ENCODE peak calls at places on chromosomes 11 and 22, in ten cellular contexts. One of them, this sample, is unnamed.

GRCh38 chr22:37967637-37968451 is 14.3 kb downstream of the POLR2F start:
- DNase-seq in RCC 7860: no peak
- DNase-seq in stimulated activated CD8-positive, alpha-beta memory T cell treated with anti-CD3 and anti-CD28 coated beads, Interleukin-7, amount 100 ng/mL, for 1 hour: no peak
- DNase-seq in coronary artery: no peak
- DNase-seq in smooth muscle cell of the brain vasculature: no peak
- DNase-seq in nephron progenitor cell: no peak
- DNase-seq in adipocyte: no peak
- DNase-seq in iPS-NIHi11: no peak
- DNase-seq in stimulated activated CD4-positive, alpha-beta T cell treated with anti-CD3 and anti-CD28 coated beads, Interleukin-2, amount 100 ng/mL, for 48 hours: no peak
- DNase-seq in bronchial epithelial cell: no peak
- DNase-seq in this sample: no peak

GRCh38 chr22:27197618-27198017 is 540.2 kb downstream of the MIAT start:
- DNase-seq in RCC 7860: no peak
- DNase-seq in stimulated activated CD8-positive, alpha-beta memory T cell treated with anti-CD3 and anti-CD28 coated beads, Interleukin-7, amount 100 ng/mL, for 1 hour: no peak
- DNase-seq in coronary artery: no peak
- DNase-seq in smooth muscle cell of the brain vasculature: no peak
- DNase-seq in nephron progenitor cell: no peak
- DNase-seq in adipocyte: no peak
- DNase-seq in iPS-NIHi11: no peak
- DNase-seq in stimulated activated CD4-positive, alpha-beta T cell treated with anti-CD3 and anti-CD28 coated beads, Interleukin-2, amount 100 ng/mL, for 48 hours: no peak
- DNase-seq in bronchial epithelial cell: no peak
- DNase-seq in this sample: no peak

GRCh38 chr11:35418847-35419712 is at the start of gene SLC1A2:
- DNase-seq in RCC 7860: no peak
- DNase-seq in stimulated activated CD8-positive, alpha-beta memory T cell treated with anti-CD3 and anti-CD28 coated beads, Interleukin-7, amount 100 ng/mL, for 1 hour: no peak
- DNase-seq in coronary artery: no peak
- DNase-seq in smooth muscle cell of the brain vasculature: no peak
- DNase-seq in nephron progenitor cell: peak; percentile 66
- DNase-seq in adipocyte: peak; percentile 65
- DNase-seq in iPS-NIHi11: peak; percentile 68
- DNase-seq in stimulated activated CD4-positive, alpha-beta T cell treated with anti-CD3 and anti-CD28 coated beads, Interleukin-2, amount 100 ng/mL, for 48 hours: peak; percentile 18
- DNase-seq in bronchial epithelial cell: no peak
- DNase-seq in this sample: peak; percentile 11

GRCh38 chr22:19728836-19729235 is 5.5 kb downstream of the GP1BB start:
- DNase-seq in RCC 7860: no peak
- DNase-seq in stimulated activated CD8-positive, alpha-beta memory T cell treated with anti-CD3 and anti-CD28 coated beads, Interleukin-7, amount 100 ng/mL, for 1 hour: no peak
- DNase-seq in coronary artery: no peak
- DNase-seq in smooth muscle cell of the brain vasculature: no peak
- DNase-seq in nephron progenitor cell: no peak
- DNase-seq in adipocyte: no peak
- DNase-seq in iPS-NIHi11: no peak
- DNase-seq in stimulated activated CD4-positive, alpha-beta T cell treated with anti-CD3 and anti-CD28 coated beads, Interleukin-2, amount 100 ng/mL, for 48 hours: no peak
- DNase-seq in bronchial epithelial cell: no peak
- DNase-seq in this sample: no peak

GRCh38 chr22:29308148-29308790 is 1.8 kb downstream of the GAS2L1 start:
- DNase-seq in RCC 7860: no peak
- DNase-seq in stimulated activated CD8-positive, alpha-beta memory T cell treated with anti-CD3 and anti-CD28 coated beads, Interleukin-7, amount 100 ng/mL, for 1 hour: no peak
- DNase-seq in coronary artery: peak; percentile 78
- DNase-seq in smooth muscle cell of the brain vasculature: no peak
- DNase-seq in nephron progenitor cell: no peak
- DNase-seq in adipocyte: no peak
- DNase-seq in iPS-NIHi11: no peak
- DNase-seq in stimulated activated CD4-positive, alpha-beta T cell treated with anti-CD3 and anti-CD28 coated beads, Interleukin-2, amount 100 ng/mL, for 48 hours: no peak
- DNase-seq in bronchial epithelial cell: no peak
- DNase-seq in this sample: peak; percentile 59

GRCh38 chr22:44437493-44438015 is 60.5 kb downstream of the RTL6 start:
- DNase-seq in RCC 7860: peak; percentile 66
- DNase-seq in stimulated activated CD8-positive, alpha-beta memory T cell treated with anti-CD3 and anti-CD28 coated beads, Interleukin-7, amount 100 ng/mL, for 1 hour: no peak
- DNase-seq in coronary artery: peak; percentile 58
- DNase-seq in smooth muscle cell of the brain vasculature: no peak
- DNase-seq in nephron progenitor cell: no peak
- DNase-seq in adipocyte: peak; percentile 20
- DNase-seq in iPS-NIHi11: no peak
- DNase-seq in stimulated activated CD4-positive, alpha-beta T cell treated with anti-CD3 and anti-CD28 coated beads, Interleukin-2, amount 100 ng/mL, for 48 hours: no peak
- DNase-seq in bronchial epithelial cell: peak; percentile 15
- DNase-seq in this sample: no peak

GRCh38 chr11:71937826-71938225 is 9.0 kb downstream of the RNF121 start:
- DNase-seq in RCC 7860: no peak
- DNase-seq in stimulated activated CD8-positive, alpha-beta memory T cell treated with anti-CD3 and anti-CD28 coated beads, Interleukin-7, amount 100 ng/mL, for 1 hour: no peak
- DNase-seq in coronary artery: no peak
- DNase-seq in smooth muscle cell of the brain vasculature: no peak
- DNase-seq in nephron progenitor cell: no peak
- DNase-seq in adipocyte: no peak
- DNase-seq in iPS-NIHi11: no peak
- DNase-seq in stimulated activated CD4-positive, alpha-beta T cell treated with anti-CD3 and anti-CD28 coated beads, Interleukin-2, amount 100 ng/mL, for 48 hours: no peak
- DNase-seq in bronchial epithelial cell: no peak
- DNase-seq in this sample: no peak

GRCh38 chr22:22030493-22031182 is 48.1 kb upstream of the TOP3B start:
- DNase-seq in RCC 7860: no peak
- DNase-seq in stimulated activated CD8-positive, alpha-beta memory T cell treated with anti-CD3 and anti-CD28 coated beads, Interleukin-7, amount 100 ng/mL, for 1 hour: no peak
- DNase-seq in coronary artery: no peak
- DNase-seq in smooth muscle cell of the brain vasculature: no peak
- DNase-seq in nephron progenitor cell: peak; percentile 36
- DNase-seq in adipocyte: no peak
- DNase-seq in iPS-NIHi11: peak; percentile 49
- DNase-seq in stimulated activated CD4-positive, alpha-beta T cell treated with anti-CD3 and anti-CD28 coated beads, Interleukin-2, amount 100 ng/mL, for 48 hours: no peak
- DNase-seq in bronchial epithelial cell: no peak
- DNase-seq in this sample: no peak

GRCh38 chr11:111729441-111729840 is 36.7 kb downstream of the PPP2R1B start:
- DNase-seq in RCC 7860: no peak
- DNase-seq in stimulated activated CD8-positive, alpha-beta memory T cell treated with anti-CD3 and anti-CD28 coated beads, Interleukin-7, amount 100 ng/mL, for 1 hour: no peak
- DNase-seq in coronary artery: no peak
- DNase-seq in smooth muscle cell of the brain vasculature: no peak
- DNase-seq in nephron progenitor cell: no peak
- DNase-seq in adipocyte: no peak
- DNase-seq in iPS-NIHi11: no peak
- DNase-seq in stimulated activated CD4-positive, alpha-beta T cell treated with anti-CD3 and anti-CD28 coated beads, Interleukin-2, amount 100 ng/mL, for 48 hours: no peak
- DNase-seq in bronchial epithelial cell: no peak
- DNase-seq in this sample: no peak

GRCh38 chr11:33195391-33196190 is 34.3 kb upstream of the CSTF3 start:
- DNase-seq in RCC 7860: no peak
- DNase-seq in stimulated activated CD8-positive, alpha-beta memory T cell treated with anti-CD3 and anti-CD28 coated beads, Interleukin-7, amount 100 ng/mL, for 1 hour: no peak
- DNase-seq in coronary artery: no peak
- DNase-seq in smooth muscle cell of the brain vasculature: no peak
- DNase-seq in nephron progenitor cell: no peak
- DNase-seq in adipocyte: peak; percentile 47
- DNase-seq in iPS-NIHi11: no peak
- DNase-seq in stimulated activated CD4-positive, alpha-beta T cell treated with anti-CD3 and anti-CD28 coated beads, Interleukin-2, amount 100 ng/mL, for 48 hours: no peak
- DNase-seq in bronchial epithelial cell: peak; percentile 34
- DNase-seq in this sample: no peak

GRCh38 chr22:37999640-38000272 is 15.4 kb upstream of the SOX10 start:
- DNase-seq in RCC 7860: no peak
- DNase-seq in stimulated activated CD8-positive, alpha-beta memory T cell treated with anti-CD3 and anti-CD28 coated beads, Interleukin-7, amount 100 ng/mL, for 1 hour: no peak
- DNase-seq in coronary artery: no peak
- DNase-seq in smooth muscle cell of the brain vasculature: peak; percentile 12
- DNase-seq in nephron progenitor cell: no peak
- DNase-seq in adipocyte: peak; percentile 11
- DNase-seq in iPS-NIHi11: peak; percentile 73
- DNase-seq in stimulated activated CD4-positive, alpha-beta T cell treated with anti-CD3 and anti-CD28 coated beads, Interleukin-2, amount 100 ng/mL, for 48 hours: no peak
- DNase-seq in bronchial epithelial cell: peak; percentile 95
- DNase-seq in this sample: no peak

GRCh38 chr11:33703234-33703633 is 2.6 kb upstream of the C11orf91 start:
- DNase-seq in RCC 7860: no peak
- DNase-seq in stimulated activated CD8-positive, alpha-beta memory T cell treated with anti-CD3 and anti-CD28 coated beads, Interleukin-7, amount 100 ng/mL, for 1 hour: no peak
- DNase-seq in coronary artery: no peak
- DNase-seq in smooth muscle cell of the brain vasculature: no peak
- DNase-seq in nephron progenitor cell: no peak
- DNase-seq in adipocyte: no peak
- DNase-seq in iPS-NIHi11: no peak
- DNase-seq in stimulated activated CD4-positive, alpha-beta T cell treated with anti-CD3 and anti-CD28 coated beads, Interleukin-2, amount 100 ng/mL, for 48 hours: no peak
- DNase-seq in bronchial epithelial cell: no peak
- DNase-seq in this sample: no peak

GRCh38 chr11:587546-587945 is 11.3 kb downstream of the PHRF1 start:
- DNase-seq in RCC 7860: no peak
- DNase-seq in stimulated activated CD8-positive, alpha-beta memory T cell treated with anti-CD3 and anti-CD28 coated beads, Interleukin-7, amount 100 ng/mL, for 1 hour: no peak
- DNase-seq in coronary artery: no peak
- DNase-seq in smooth muscle cell of the brain vasculature: no peak
- DNase-seq in nephron progenitor cell: no peak
- DNase-seq in adipocyte: no peak
- DNase-seq in iPS-NIHi11: no peak
- DNase-seq in stimulated activated CD4-positive, alpha-beta T cell treated with anti-CD3 and anti-CD28 coated beads, Interleukin-2, amount 100 ng/mL, for 48 hours: no peak
- DNase-seq in bronchial epithelial cell: no peak
- DNase-seq in this sample: no peak

GRCh38 chr11:123301696-123302400 is 106.8 kb upstream of the CLMP start:
- DNase-seq in RCC 7860: no peak
- DNase-seq in stimulated activated CD8-positive, alpha-beta memory T cell treated with anti-CD3 and anti-CD28 coated beads, Interleukin-7, amount 100 ng/mL, for 1 hour: peak; percentile 32
- DNase-seq in coronary artery: no peak
- DNase-seq in smooth muscle cell of the brain vasculature: no peak
- DNase-seq in nephron progenitor cell: peak; percentile 88
- DNase-seq in adipocyte: peak; percentile 82
- DNase-seq in iPS-NIHi11: peak; percentile 92
- DNase-seq in stimulated activated CD4-positive, alpha-beta T cell treated with anti-CD3 and anti-CD28 coated beads, Interleukin-2, amount 100 ng/mL, for 48 hours: peak; percentile 81
- DNase-seq in bronchial epithelial cell: no peak
- DNase-seq in this sample: peak; percentile 14

GRCh38 chr11:3022300-3022967 is 30.3 kb upstream of the NAP1L4 start:
- DNase-seq in RCC 7860: peak; percentile 33
- DNase-seq in stimulated activated CD8-positive, alpha-beta memory T cell treated with anti-CD3 and anti-CD28 coated beads, Interleukin-7, amount 100 ng/mL, for 1 hour: no peak
- DNase-seq in coronary artery: no peak
- DNase-seq in smooth muscle cell of the brain vasculature: peak; percentile 98
- DNase-seq in nephron progenitor cell: no peak
- DNase-seq in adipocyte: peak; percentile 74
- DNase-seq in iPS-NIHi11: no peak
- DNase-seq in stimulated activated CD4-positive, alpha-beta T cell treated with anti-CD3 and anti-CD28 coated beads, Interleukin-2, amount 100 ng/mL, for 48 hours: no peak
- DNase-seq in bronchial epithelial cell: peak; percentile 88
- DNase-seq in this sample: no peak

GRCh38 chr11:14373941-14374646 is 15.1 kb upstream of the RRAS2 start:
- DNase-seq in RCC 7860: peak; percentile 22
- DNase-seq in stimulated activated CD8-positive, alpha-beta memory T cell treated with anti-CD3 and anti-CD28 coated beads, Interleukin-7, amount 100 ng/mL, for 1 hour: no peak
- DNase-seq in coronary artery: no peak
- DNase-seq in smooth muscle cell of the brain vasculature: no peak
- DNase-seq in nephron progenitor cell: no peak
- DNase-seq in adipocyte: peak; percentile 89
- DNase-seq in iPS-NIHi11: no peak
- DNase-seq in stimulated activated CD4-positive, alpha-beta T cell treated with anti-CD3 and anti-CD28 coated beads, Interleukin-2, amount 100 ng/mL, for 48 hours: no peak
- DNase-seq in bronchial epithelial cell: peak; percentile 59
- DNase-seq in this sample: no peak

GRCh38 chr11:88704505-88704904 is 361.3 kb downstream of the GRM5 start:
- DNase-seq in RCC 7860: no peak
- DNase-seq in stimulated activated CD8-positive, alpha-beta memory T cell treated with anti-CD3 and anti-CD28 coated beads, Interleukin-7, amount 100 ng/mL, for 1 hour: no peak
- DNase-seq in coronary artery: no peak
- DNase-seq in smooth muscle cell of the brain vasculature: no peak
- DNase-seq in nephron progenitor cell: peak; percentile 12
- DNase-seq in adipocyte: peak; percentile 16
- DNase-seq in iPS-NIHi11: peak; percentile 23
- DNase-seq in stimulated activated CD4-positive, alpha-beta T cell treated with anti-CD3 and anti-CD28 coated beads, Interleukin-2, amount 100 ng/mL, for 48 hours: no peak
- DNase-seq in bronchial epithelial cell: no peak
- DNase-seq in this sample: no peak

GRCh38 chr22:48902983-48903650 is 924.6 kb downstream of the BRD1 start:
- DNase-seq in RCC 7860: no peak
- DNase-seq in stimulated activated CD8-positive, alpha-beta memory T cell treated with anti-CD3 and anti-CD28 coated beads, Interleukin-7, amount 100 ng/mL, for 1 hour: no peak
- DNase-seq in coronary artery: peak; percentile 31
- DNase-seq in smooth muscle cell of the brain vasculature: no peak
- DNase-seq in nephron progenitor cell: no peak
- DNase-seq in adipocyte: no peak
- DNase-seq in iPS-NIHi11: no peak
- DNase-seq in stimulated activated CD4-positive, alpha-beta T cell treated with anti-CD3 and anti-CD28 coated beads, Interleukin-2, amount 100 ng/mL, for 48 hours: no peak
- DNase-seq in bronchial epithelial cell: no peak
- DNase-seq in this sample: no peak

GRCh38 chr11:58060535-58060934 is 29.8 kb downstream of the OR6Q1 start:
- DNase-seq in RCC 7860: peak; percentile 56
- DNase-seq in stimulated activated CD8-positive, alpha-beta memory T cell treated with anti-CD3 and anti-CD28 coated beads, Interleukin-7, amount 100 ng/mL, for 1 hour: no peak
- DNase-seq in coronary artery: no peak
- DNase-seq in smooth muscle cell of the brain vasculature: no peak
- DNase-seq in nephron progenitor cell: no peak
- DNase-seq in adipocyte: no peak
- DNase-seq in iPS-NIHi11: no peak
- DNase-seq in stimulated activated CD4-positive, alpha-beta T cell treated with anti-CD3 and anti-CD28 coated beads, Interleukin-2, amount 100 ng/mL, for 48 hours: no peak
- DNase-seq in bronchial epithelial cell: no peak
- DNase-seq in this sample: no peak

GRCh38 chr11:22957890-22958289 is 97.6 kb upstream of the CCDC179 start:
- DNase-seq in RCC 7860: no peak
- DNase-seq in stimulated activated CD8-positive, alpha-beta memory T cell treated with anti-CD3 and anti-CD28 coated beads, Interleukin-7, amount 100 ng/mL, for 1 hour: no peak
- DNase-seq in coronary artery: no peak
- DNase-seq in smooth muscle cell of the brain vasculature: no peak
- DNase-seq in nephron progenitor cell: no peak
- DNase-seq in adipocyte: peak; percentile 27
- DNase-seq in iPS-NIHi11: no peak
- DNase-seq in stimulated activated CD4-positive, alpha-beta T cell treated with anti-CD3 and anti-CD28 coated beads, Interleukin-2, amount 100 ng/mL, for 48 hours: no peak
- DNase-seq in bronchial epithelial cell: peak; percentile 2
- DNase-seq in this sample: no peak

GRCh38 chr11:125401746-125402145 is 94.3 kb downstream of the FEZ1 start:
- DNase-seq in RCC 7860: no peak
- DNase-seq in stimulated activated CD8-positive, alpha-beta memory T cell treated with anti-CD3 and anti-CD28 coated beads, Interleukin-7, amount 100 ng/mL, for 1 hour: no peak
- DNase-seq in coronary artery: no peak
- DNase-seq in smooth muscle cell of the brain vasculature: no peak
- DNase-seq in nephron progenitor cell: peak; percentile 54
- DNase-seq in adipocyte: peak; percentile 60
- DNase-seq in iPS-NIHi11: peak; percentile 60
- DNase-seq in stimulated activated CD4-positive, alpha-beta T cell treated with anti-CD3 and anti-CD28 coated beads, Interleukin-2, amount 100 ng/mL, for 48 hours: no peak
- DNase-seq in bronchial epithelial cell: no peak
- DNase-seq in this sample: no peak

GRCh38 chr22:32389685-32390084 is 22.4 kb downstream of the RTCB start:
- DNase-seq in RCC 7860: no peak
- DNase-seq in stimulated activated CD8-positive, alpha-beta memory T cell treated with anti-CD3 and anti-CD28 coated beads, Interleukin-7, amount 100 ng/mL, for 1 hour: no peak
- DNase-seq in coronary artery: no peak
- DNase-seq in smooth muscle cell of the brain vasculature: no peak
- DNase-seq in nephron progenitor cell: peak; percentile 42
- DNase-seq in adipocyte: peak; percentile 26
- DNase-seq in iPS-NIHi11: peak; percentile 38
- DNase-seq in stimulated activated CD4-positive, alpha-beta T cell treated with anti-CD3 and anti-CD28 coated beads, Interleukin-2, amount 100 ng/mL, for 48 hours: no peak
- DNase-seq in bronchial epithelial cell: no peak
- DNase-seq in this sample: no peak

GRCh38 chr11:103668859-103669258 is 367.6 kb upstream of the DDI1 start:
- DNase-seq in RCC 7860: no peak
- DNase-seq in stimulated activated CD8-positive, alpha-beta memory T cell treated with anti-CD3 and anti-CD28 coated beads, Interleukin-7, amount 100 ng/mL, for 1 hour: no peak
- DNase-seq in coronary artery: no peak
- DNase-seq in smooth muscle cell of the brain vasculature: no peak
- DNase-seq in nephron progenitor cell: no peak
- DNase-seq in adipocyte: no peak
- DNase-seq in iPS-NIHi11: no peak
- DNase-seq in stimulated activated CD4-positive, alpha-beta T cell treated with anti-CD3 and anti-CD28 coated beads, Interleukin-2, amount 100 ng/mL, for 48 hours: no peak
- DNase-seq in bronchial epithelial cell: no peak
- DNase-seq in this sample: no peak

GRCh38 chr11:128467610-128468041 is 119.7 kb downstream of the ETS1 start:
- DNase-seq in RCC 7860: peak; percentile 99
- DNase-seq in stimulated activated CD8-positive, alpha-beta memory T cell treated with anti-CD3 and anti-CD28 coated beads, Interleukin-7, amount 100 ng/mL, for 1 hour: no peak
- DNase-seq in coronary artery: peak; percentile 88
- DNase-seq in smooth muscle cell of the brain vasculature: peak; percentile 73
- DNase-seq in nephron progenitor cell: no peak
- DNase-seq in adipocyte: peak; percentile 89
- DNase-seq in iPS-NIHi11: no peak
- DNase-seq in stimulated activated CD4-positive, alpha-beta T cell treated with anti-CD3 and anti-CD28 coated beads, Interleukin-2, amount 100 ng/mL, for 48 hours: no peak
- DNase-seq in bronchial epithelial cell: peak; percentile 85
- DNase-seq in this sample: no peak

GRCh38 chr11:14609902-14610301 is 33.7 kb upstream of the PDE3B start:
- DNase-seq in RCC 7860: no peak
- DNase-seq in stimulated activated CD8-positive, alpha-beta memory T cell treated with anti-CD3 and anti-CD28 coated beads, Interleukin-7, amount 100 ng/mL, for 1 hour: no peak
- DNase-seq in coronary artery: no peak
- DNase-seq in smooth muscle cell of the brain vasculature: no peak
- DNase-seq in nephron progenitor cell: no peak
- DNase-seq in adipocyte: no peak
- DNase-seq in iPS-NIHi11: no peak
- DNase-seq in stimulated activated CD4-positive, alpha-beta T cell treated with anti-CD3 and anti-CD28 coated beads, Interleukin-2, amount 100 ng/mL, for 48 hours: no peak
- DNase-seq in bronchial epithelial cell: no peak
- DNase-seq in this sample: no peak

GRCh38 chr11:12274056-12274455 is 103.3 kb upstream of the PARVA start:
- DNase-seq in RCC 7860: no peak
- DNase-seq in stimulated activated CD8-positive, alpha-beta memory T cell treated with anti-CD3 and anti-CD28 coated beads, Interleukin-7, amount 100 ng/mL, for 1 hour: no peak
- DNase-seq in coronary artery: no peak
- DNase-seq in smooth muscle cell of the brain vasculature: no peak
- DNase-seq in nephron progenitor cell: no peak
- DNase-seq in adipocyte: no peak
- DNase-seq in iPS-NIHi11: no peak
- DNase-seq in stimulated activated CD4-positive, alpha-beta T cell treated with anti-CD3 and anti-CD28 coated beads, Interleukin-2, amount 100 ng/mL, for 48 hours: no peak
- DNase-seq in bronchial epithelial cell: no peak
- DNase-seq in this sample: no peak

GRCh38 chr11:8726395-8726794 is 43.8 kb downstream of the RPL27A start:
- DNase-seq in RCC 7860: no peak
- DNase-seq in stimulated activated CD8-positive, alpha-beta memory T cell treated with anti-CD3 and anti-CD28 coated beads, Interleukin-7, amount 100 ng/mL, for 1 hour: no peak
- DNase-seq in coronary artery: no peak
- DNase-seq in smooth muscle cell of the brain vasculature: no peak
- DNase-seq in nephron progenitor cell: no peak
- DNase-seq in adipocyte: no peak
- DNase-seq in iPS-NIHi11: no peak
- DNase-seq in stimulated activated CD4-positive, alpha-beta T cell treated with anti-CD3 and anti-CD28 coated beads, Interleukin-2, amount 100 ng/mL, for 48 hours: no peak
- DNase-seq in bronchial epithelial cell: no peak
- DNase-seq in this sample: no peak

GRCh38 chr11:24925091-24925490 is 428.2 kb downstream of the LUZP2 start:
- DNase-seq in RCC 7860: no peak
- DNase-seq in stimulated activated CD8-positive, alpha-beta memory T cell treated with anti-CD3 and anti-CD28 coated beads, Interleukin-7, amount 100 ng/mL, for 1 hour: no peak
- DNase-seq in coronary artery: no peak
- DNase-seq in smooth muscle cell of the brain vasculature: no peak
- DNase-seq in nephron progenitor cell: no peak
- DNase-seq in adipocyte: no peak
- DNase-seq in iPS-NIHi11: no peak
- DNase-seq in stimulated activated CD4-positive, alpha-beta T cell treated with anti-CD3 and anti-CD28 coated beads, Interleukin-2, amount 100 ng/mL, for 48 hours: no peak
- DNase-seq in bronchial epithelial cell: no peak
- DNase-seq in this sample: no peak

This sample was measured in pancreas.